ENCODE peak calls at places on chromosome 20, in nine cellular contexts. Z is cardiac muscle cell; P is effector CD4-positive, alpha-beta T cell; V is right cardiac atrium; G is KBM-7; C is right atrium auricular region; W is Peyer's patch; D is activated CD4-positive, alpha-beta T cell treated with anti-CD3 and anti-CD28 coated beads for 48 hours; A is hypothalamus. S is an unnamed sample.

GRCh38 chr20:8414611-8415274 is 282.7 kb downstream of the PLCB1 start:
- DNase-seq in W (no peak), Z (no peak), A (no peak), C (no peak), G (no peak), D (no peak), V (no peak), P (no peak), S (no peak)

GRCh38 chr20:34512955-34513419 is 3.2 kb upstream of the DYNLRB1 start:
- DNase-seq in G (no peak), Z (no peak), D (no peak), P (no peak), W (no peak), A (no peak), V (no peak), C (no peak), S (no peak)

GRCh38 chr20:40679119-40679637 is 9.9 kb downstream of the MAFB start:
- DNase-seq in D (no peak), C (no peak), G (no peak), Z (no peak), A (no peak), W (no peak), V (no peak), P (no peak), S (no peak)

GRCh38 chr20:61251529-61252393 is at the start of gene CDH4:
- DNase-seq in C (no peak), P (no peak), A (no peak), W (no peak), G (no peak), D (peak), Z (peak), V (no peak), S (no peak)

GRCh38 chr20:36408219-36408618 is 102.1 kb downstream of the DLGAP4 start:
- DNase-seq in Z (no peak), D (no peak), A (no peak), W (no peak), V (peak), C (no peak), G (no peak), P (no peak), S (no peak)

GRCh38 chr20:12095224-12095623 is 177.5 kb downstream of the BTBD3 start:
- DNase-seq in D (no peak), C (no peak), V (no peak), Z (no peak), W (no peak), A (no peak), P (no peak), G (no peak), S (no peak)

GRCh38 chr20:54875307-54875706 is 399.9 kb downstream of the DOK5 start:
- DNase-seq in A (no peak), V (no peak), C (no peak), G (no peak), D (no peak), P (no peak), Z (no peak), W (no peak), S (no peak)

GRCh38 chr20:36802326-36803223 is 29.0 kb upstream of the DSN1 start:
- DNase-seq in Z (no peak), D (no peak), V (no peak), C (no peak), P (no peak), W (no peak), G (no peak), A (no peak), S (no peak)

GRCh38 chr20:54290636-54291035 is 82.7 kb downstream of the PFDN4 start:
- DNase-seq in Z (no peak), C (no peak), W (no peak), D (no peak), V (no peak), P (no peak), G (no peak), A (no peak), S (no peak)

S was measured in Right ventricle myocardium superior.